ENCODE peak calls at places on chromosome 2, in nine cellular contexts. R is T-helper 17 cell; J is omental fat pad; Y is left lung; N is lung; Q is activated CD8-positive, alpha-beta T cell treated with anti-CD3 and anti-CD28 coated beads for 36 hours; D is natural killer cell; H is Right ventricle myocardium superior; C is activated T-helper 17 cell treated with anti-CD3 and anti-CD28 coated beads, Interleukin-2, amount 50 U/mL, for 72 hours. I is an unnamed sample.

GRCh38 chr2:229191413-229191812 is 79.7 kb downstream of the PID1 start:
- ATAC-seq in H (no peak), N (no peak), D (no peak), C (no peak), Q (no peak), Y (no peak), R (no peak), J (no peak), I (no peak)

GRCh38 chr2:128233790-128234395 is 84.8 kb downstream of the HS6ST1 start:
- ATAC-seq in R (no peak), H (no peak), Q (no peak), J (no peak), C (no peak), N (no peak), Y (no peak), D (no peak), I (no peak)

GRCh38 chr2:2007551-2008501 is 263.5 kb upstream of the PXDN start:
- ATAC-seq in Y (no peak), N (no peak), H (no peak), R (no peak), D (no peak), C (no peak), Q (no peak), J (no peak), I (no peak)

GRCh38 chr2:102434655-102435381 is 11.9 kb downstream of the IL18RAP start:
- ATAC-seq in J (no peak), H (no peak), R (no peak), C (peak), D (peak), Y (no peak), Q (peak), N (no peak), I (no peak)

GRCh38 chr2:74532222-74532621 is 2.5 kb downstream of the HTRA2 start:
- ATAC-seq in J (no peak), C (no peak), D (no peak), N (no peak), Y (no peak), Q (no peak), H (no peak), R (no peak), I (no peak)

GRCh38 chr2:189297446-189297845 is 117.9 kb upstream of the COL5A2 start:
- ATAC-seq in Y (no peak), C (no peak), N (no peak), J (no peak), Q (peak), D (no peak), R (peak), H (no peak), I (peak)

GRCh38 chr2:30155889-30156658 is 9.3 kb downstream of the YPEL5 start:
- ATAC-seq in Y (peak), N (no peak), C (peak), J (no peak), Q (peak), R (no peak), D (peak), H (no peak), I (no peak)

GRCh38 chr2:224875870-224876269 is 159.7 kb upstream of the CCDC195 start:
- ATAC-seq in N (no peak), H (no peak), R (no peak), Q (no peak), D (no peak), C (no peak), Y (no peak), J (no peak), I (no peak)

GRCh38 chr2:156434461-156435291 is 1.5 kb upstream of the GPD2 start:
- ATAC-seq in J (no peak), N (no peak), R (peak), Y (no peak), H (no peak), D (no peak), C (no peak), Q (peak), I (no peak)